ENCODE peak calls at places on chromosome 22, in eight cellular contexts. One of them, this sample, is unnamed.

GRCh38 chr22:23542933-23543332 is 37.2 kb downstream of the IGLL1 start:
- DNase-seq in IMR-90: peak
- DNase-seq in brain microvascular endothelial cell: no peak
- DNase-seq in OCI-LY7: no peak
- DNase-seq in body of pancreas: no peak
- DNase-seq in left ventricle myocardium inferior: no peak
- DNase-seq in right atrium auricular region: no peak
- DNase-seq in thoracic aorta: no peak
- DNase-seq in this sample: no peak

GRCh38 chr22:32583921-32584335 is 109.3 kb downstream of the FBXO7 start:
- DNase-seq in body of pancreas: no peak
- DNase-seq in left ventricle myocardium inferior: no peak
- DNase-seq in brain microvascular endothelial cell: no peak
- DNase-seq in right atrium auricular region: no peak
- DNase-seq in thoracic aorta: no peak
- DNase-seq in IMR-90: peak
- DNase-seq in OCI-LY7: no peak
- DNase-seq in this sample: no peak

GRCh38 chr22:22578702-22579424 is 19.8 kb upstream of the PRAME start:
- DNase-seq in body of pancreas: no peak
- DNase-seq in OCI-LY7: no peak
- DNase-seq in left ventricle myocardium inferior: peak
- DNase-seq in IMR-90: peak
- DNase-seq in right atrium auricular region: no peak
- DNase-seq in thoracic aorta: no peak
- DNase-seq in brain microvascular endothelial cell: peak
- DNase-seq in this sample: peak

GRCh38 chr22:31436132-31436531 is 36.7 kb downstream of the DRG1 start:
- DNase-seq in brain microvascular endothelial cell: no peak
- DNase-seq in left ventricle myocardium inferior: no peak
- DNase-seq in thoracic aorta: no peak
- DNase-seq in right atrium auricular region: no peak
- DNase-seq in IMR-90: no peak
- DNase-seq in body of pancreas: no peak
- DNase-seq in OCI-LY7: no peak
- DNase-seq in this sample: no peak

GRCh38 chr22:25364281-25364680 is 144.8 kb downstream of the CRYBB2 start:
- DNase-seq in IMR-90: no peak
- DNase-seq in right atrium auricular region: no peak
- DNase-seq in body of pancreas: no peak
- DNase-seq in OCI-LY7: no peak
- DNase-seq in brain microvascular endothelial cell: no peak
- DNase-seq in thoracic aorta: no peak
- DNase-seq in left ventricle myocardium inferior: no peak
- DNase-seq in this sample: no peak

GRCh38 chr22:43814264-43814663 is 2.2 kb upstream of the EFCAB6 start:
- DNase-seq in right atrium auricular region: no peak
- DNase-seq in OCI-LY7: no peak
- DNase-seq in brain microvascular endothelial cell: no peak
- DNase-seq in body of pancreas: no peak
- DNase-seq in left ventricle myocardium inferior: no peak
- DNase-seq in thoracic aorta: no peak
- DNase-seq in IMR-90: no peak
- DNase-seq in this sample: no peak

GRCh38 chr22:29030618-29031235 is 30.9 kb downstream of the C22orf31 start:
- DNase-seq in IMR-90: peak
- DNase-seq in thoracic aorta: peak
- DNase-seq in brain microvascular endothelial cell: peak
- DNase-seq in body of pancreas: peak
- DNase-seq in right atrium auricular region: peak
- DNase-seq in left ventricle myocardium inferior: peak
- DNase-seq in OCI-LY7: no peak
- DNase-seq in this sample: peak

GRCh38 chr22:36385491-36386350 is 2.0 kb downstream of the MYH9 start:
- DNase-seq in OCI-LY7: peak
- DNase-seq in brain microvascular endothelial cell: no peak
- DNase-seq in left ventricle myocardium inferior: peak
- DNase-seq in body of pancreas: peak
- DNase-seq in right atrium auricular region: no peak
- DNase-seq in IMR-90: no peak
- DNase-seq in thoracic aorta: peak
- DNase-seq in this sample: no peak

GRCh38 chr22:45916515-45916914 is 60.4 kb downstream of the WNT7B start:
- DNase-seq in IMR-90: no peak
- DNase-seq in brain microvascular endothelial cell: no peak
- DNase-seq in right atrium auricular region: no peak
- DNase-seq in OCI-LY7: no peak
- DNase-seq in thoracic aorta: no peak
- DNase-seq in body of pancreas: no peak
- DNase-seq in left ventricle myocardium inferior: no peak
- DNase-seq in this sample: no peak

GRCh38 chr22:24503137-24503850 is 8.2 kb downstream of the UPB1 start:
- DNase-seq in IMR-90: peak
- DNase-seq in left ventricle myocardium inferior: peak
- DNase-seq in right atrium auricular region: no peak
- DNase-seq in OCI-LY7: peak
- DNase-seq in thoracic aorta: no peak
- DNase-seq in body of pancreas: peak
- DNase-seq in brain microvascular endothelial cell: peak
- DNase-seq in this sample: peak

GRCh38 chr22:35541254-35541748 is 670 bp downstream of the RASD2 start:
- DNase-seq in left ventricle myocardium inferior: no peak
- DNase-seq in brain microvascular endothelial cell: no peak
- DNase-seq in thoracic aorta: no peak
- DNase-seq in right atrium auricular region: no peak
- DNase-seq in body of pancreas: peak
- DNase-seq in IMR-90: no peak
- DNase-seq in OCI-LY7: no peak
- DNase-seq in this sample: no peak

GRCh38 chr22:23521442-23522113 is 58.5 kb downstream of the IGLL1 start:
- DNase-seq in brain microvascular endothelial cell: peak
- DNase-seq in body of pancreas: peak
- DNase-seq in OCI-LY7: peak
- DNase-seq in right atrium auricular region: peak
- DNase-seq in left ventricle myocardium inferior: peak
- DNase-seq in IMR-90: peak
- DNase-seq in thoracic aorta: peak
- DNase-seq in this sample: peak

GRCh38 chr22:23163665-23164064 is 16.6 kb upstream of the BCR start:
- DNase-seq in body of pancreas: no peak
- DNase-seq in OCI-LY7: no peak
- DNase-seq in left ventricle myocardium inferior: peak
- DNase-seq in brain microvascular endothelial cell: no peak
- DNase-seq in IMR-90: no peak
- DNase-seq in thoracic aorta: no peak
- DNase-seq in right atrium auricular region: no peak
- DNase-seq in this sample: no peak

GRCh38 chr22:37744589-37744988 is 47.7 kb downstream of the TRIOBP start:
- DNase-seq in body of pancreas: no peak
- DNase-seq in left ventricle myocardium inferior: no peak
- DNase-seq in right atrium auricular region: no peak
- DNase-seq in IMR-90: no peak
- DNase-seq in brain microvascular endothelial cell: no peak
- DNase-seq in thoracic aorta: no peak
- DNase-seq in OCI-LY7: no peak
- DNase-seq in this sample: no peak
- H3K4me3 ChIP-seq in body of pancreas: no peak
- H3K4me3 ChIP-seq in left ventricle myocardium inferior: no peak
- H3K4me3 ChIP-seq in right atrium auricular region: no peak
- H3K4me3 ChIP-seq in IMR-90: no peak
- H3K4me3 ChIP-seq in brain microvascular endothelial cell: no peak
- H3K4me3 ChIP-seq in thoracic aorta: no peak
- H3K4me3 ChIP-seq in OCI-LY7: peak
- H3K4me3 ChIP-seq in this sample: no peak

DNA sequence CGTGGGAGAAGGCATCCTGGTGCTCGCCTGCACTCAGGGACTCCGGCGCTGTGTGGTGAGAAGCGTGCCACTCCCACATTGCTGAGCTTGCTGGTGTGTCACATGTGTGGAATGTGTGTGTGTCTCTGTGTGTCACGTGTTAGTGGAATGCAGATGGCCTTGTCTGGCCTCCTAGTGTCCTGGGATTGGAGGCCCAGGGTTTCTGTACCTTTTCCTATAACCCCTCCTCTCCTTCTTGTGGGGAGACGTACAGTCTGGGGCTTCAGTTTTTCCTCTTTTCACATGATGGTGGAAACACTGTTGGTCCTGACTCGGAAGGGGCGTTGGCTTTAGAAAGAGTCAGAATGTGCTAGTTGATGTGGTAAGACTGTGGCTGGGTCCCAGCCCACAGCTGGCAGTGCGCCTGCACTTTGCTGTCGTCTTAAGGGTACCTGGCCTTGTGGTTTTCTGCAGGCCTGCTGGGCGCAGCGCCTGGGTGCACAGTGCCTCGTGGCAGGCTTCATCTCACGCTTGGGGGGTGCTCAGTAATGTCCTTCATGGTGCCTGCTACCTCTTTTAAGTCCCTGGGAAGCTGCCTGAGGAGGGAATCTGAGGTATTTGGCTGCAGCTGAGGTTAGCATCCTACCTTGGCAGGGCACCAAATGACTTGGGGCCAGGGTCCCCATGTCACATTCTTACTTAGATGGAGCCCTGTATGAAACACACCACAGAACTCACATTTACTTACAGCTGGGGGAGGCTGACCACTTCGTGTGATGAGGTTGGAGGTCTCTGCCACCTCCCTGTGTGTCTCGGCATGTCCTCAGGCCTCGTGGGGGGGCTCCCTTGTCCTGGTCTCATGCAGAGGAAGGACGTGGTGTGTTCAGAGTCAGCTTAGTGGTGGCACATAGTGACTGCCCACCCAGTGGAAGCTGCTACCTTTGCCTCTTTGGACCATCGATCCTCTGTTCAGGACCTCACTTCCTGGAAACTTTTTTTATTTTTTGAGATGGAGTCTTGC is 61.9 kb downstream of the MED15 start:
- DNase-seq in OCI-LY7: no peak
- DNase-seq in IMR-90: peak
- DNase-seq in thoracic aorta: peak
- DNase-seq in body of pancreas: peak
- DNase-seq in brain microvascular endothelial cell: peak
- DNase-seq in right atrium auricular region: peak
- DNase-seq in left ventricle myocardium inferior: peak
- DNase-seq in this sample: peak
- H3K27ac ChIP-seq in OCI-LY7: no peak
- H3K27ac ChIP-seq in IMR-90: peak
- H3K27ac ChIP-seq in thoracic aorta: peak
- H3K27ac ChIP-seq in body of pancreas: peak
- H3K27ac ChIP-seq in brain microvascular endothelial cell: peak
- H3K27ac ChIP-seq in right atrium auricular region: peak
- H3K27ac ChIP-seq in left ventricle myocardium inferior: peak
- H3K27ac ChIP-seq in this sample: peak

GRCh38 chr22:27844256-27844655 is 42.7 kb upstream of the MN1 start:
- DNase-seq in body of pancreas: no peak
- DNase-seq in OCI-LY7: no peak
- DNase-seq in IMR-90: no peak
- DNase-seq in thoracic aorta: no peak
- DNase-seq in right atrium auricular region: peak
- DNase-seq in brain microvascular endothelial cell: no peak
- DNase-seq in left ventricle myocardium inferior: no peak
- DNase-seq in this sample: no peak

GRCh38 chr22:27843441-27843840 is 41.9 kb upstream of the MN1 start:
- DNase-seq in OCI-LY7: no peak
- DNase-seq in IMR-90: no peak
- DNase-seq in left ventricle myocardium inferior: no peak
- DNase-seq in brain microvascular endothelial cell: no peak
- DNase-seq in body of pancreas: no peak
- DNase-seq in right atrium auricular region: peak
- DNase-seq in thoracic aorta: no peak
- DNase-seq in this sample: no peak

GRCh38 chr22:27842994-27843431 is 41.5 kb upstream of the MN1 start:
- DNase-seq in IMR-90: no peak
- DNase-seq in right atrium auricular region: no peak
- DNase-seq in OCI-LY7: no peak
- DNase-seq in thoracic aorta: no peak
- DNase-seq in body of pancreas: no peak
- DNase-seq in brain microvascular endothelial cell: no peak
- DNase-seq in left ventricle myocardium inferior: no peak
- DNase-seq in this sample: no peak

GRCh38 chr22:27840436-27840835 is 38.9 kb upstream of the MN1 start:
- DNase-seq in brain microvascular endothelial cell: no peak
- DNase-seq in left ventricle myocardium inferior: no peak
- DNase-seq in body of pancreas: no peak
- DNase-seq in right atrium auricular region: no peak
- DNase-seq in IMR-90: no peak
- DNase-seq in thoracic aorta: no peak
- DNase-seq in OCI-LY7: no peak
- DNase-seq in this sample: no peak

DNA sequence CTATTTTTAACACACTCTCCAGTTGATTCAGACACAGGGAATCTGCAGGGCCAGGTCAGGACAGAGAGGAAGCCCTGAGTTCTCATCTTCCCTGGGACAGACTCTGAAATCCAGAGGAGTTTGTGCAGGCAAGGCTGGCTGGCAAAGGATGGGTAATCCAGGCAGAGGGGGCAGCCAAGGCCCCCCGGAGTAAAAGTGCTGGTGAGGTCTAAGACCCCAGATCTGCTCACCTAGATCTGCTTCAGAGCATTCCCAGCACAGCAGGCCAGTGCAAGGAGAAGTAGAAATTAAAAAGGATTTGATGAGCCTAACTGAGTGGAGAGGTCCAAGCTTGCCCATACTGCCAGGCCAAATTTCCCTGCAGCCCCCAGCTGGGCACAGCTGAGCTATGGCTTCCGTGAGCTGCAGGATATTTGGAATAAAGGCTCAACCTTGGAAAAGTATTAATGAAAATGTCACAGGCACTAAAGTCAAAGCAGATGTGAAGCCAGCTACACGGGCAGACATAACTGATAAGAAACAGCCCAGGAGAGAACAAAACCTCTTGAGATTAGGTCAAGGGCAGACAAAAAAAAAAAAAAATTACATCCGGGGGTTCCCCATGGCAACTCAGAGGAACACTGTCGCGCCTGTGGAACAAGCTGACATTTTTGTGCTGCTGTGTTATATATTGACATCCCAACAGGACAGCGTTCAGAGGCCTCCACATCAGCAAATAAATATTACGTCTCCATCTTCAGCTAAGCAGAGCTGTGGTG is 40.9 kb upstream of the MN1 start:
- DNase-seq in body of pancreas: no peak
- DNase-seq in OCI-LY7: no peak
- DNase-seq in right atrium auricular region: no peak
- DNase-seq in left ventricle myocardium inferior: no peak
- DNase-seq in brain microvascular endothelial cell: no peak
- DNase-seq in IMR-90: no peak
- DNase-seq in thoracic aorta: no peak
- DNase-seq in this sample: no peak
- TF ChIP-seq CTCF in body of pancreas: no peak
- TF ChIP-seq CTCF in OCI-LY7: no peak
- TF ChIP-seq CTCF in right atrium auricular region: no peak
- TF ChIP-seq CTCF in left ventricle myocardium inferior: no peak
- TF ChIP-seq CTCF in brain microvascular endothelial cell: no peak
- TF ChIP-seq CTCF in IMR-90: no peak
- TF ChIP-seq CTCF in thoracic aorta: no peak
- TF ChIP-seq CTCF in this sample: no peak

DNA sequence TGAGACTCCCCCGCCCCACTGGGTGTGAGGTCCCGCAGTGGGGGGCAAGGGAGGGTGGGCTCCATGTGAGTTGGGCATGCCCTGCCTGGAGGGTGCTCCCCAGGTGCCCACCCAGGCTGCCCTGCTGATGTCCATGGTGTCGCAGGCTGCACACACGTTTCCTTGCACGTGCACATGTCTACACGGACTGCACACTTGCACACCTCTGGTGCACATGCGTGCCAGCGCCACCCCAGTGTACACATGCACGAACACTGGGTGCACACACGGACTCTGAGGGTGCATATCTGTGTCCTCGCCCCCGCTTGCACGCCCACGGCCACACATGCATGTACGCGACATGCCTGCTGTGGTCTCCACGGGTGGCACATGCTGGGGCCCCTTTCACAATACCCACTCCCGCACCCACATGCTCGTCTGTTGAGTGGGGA is 35.2 kb upstream of the PRODH start:
- DNase-seq in thoracic aorta: no peak
- DNase-seq in brain microvascular endothelial cell: no peak
- DNase-seq in right atrium auricular region: no peak
- DNase-seq in body of pancreas: no peak
- DNase-seq in IMR-90: no peak
- DNase-seq in OCI-LY7: no peak
- DNase-seq in left ventricle myocardium inferior: no peak
- DNase-seq in this sample: no peak
- H3K4me3 ChIP-seq in thoracic aorta: no peak
- H3K4me3 ChIP-seq in brain microvascular endothelial cell: no peak
- H3K4me3 ChIP-seq in right atrium auricular region: no peak
- H3K4me3 ChIP-seq in body of pancreas: peak
- H3K4me3 ChIP-seq in IMR-90: no peak
- H3K4me3 ChIP-seq in OCI-LY7: no peak
- H3K4me3 ChIP-seq in left ventricle myocardium inferior: peak
- H3K4me3 ChIP-seq in this sample: no peak